ENCODE peak calls at places on chromosomes 5 and 9, in four cellular contexts. H, S, G and U are unnamed samples.

GRCh38 chr9:137438591-137439157 is 2.5 kb downstream of the ENTPD8 start:
- DNase-seq in H (no peak), S (no peak), G (no peak), U (no peak)

GRCh38 chr5:136025900-136026299 is 2.9 kb upstream of the TGFBI start:
- DNase-seq in H (no peak), S (peak), G (no peak), U (peak)

GRCh38 chr5:171907731-171908343 is 98.6 kb downstream of the FBXW11 start:
- DNase-seq in H (peak), S (peak), G (peak), U (peak)

GRCh38 chr9:19049872-19050636 is 827 bp downstream of the RRAGA start:
- DNase-seq in H (peak), S (no peak), G (no peak), U (peak)

GRCh38 chr9:127311239-127311741 is 46.7 kb downstream of the GARNL3 start:
- DNase-seq in H (peak), S (no peak), G (no peak), U (peak)

GRCh38 chr9:92206490-92206889 is 87.0 kb downstream of the IARS1 start:
- DNase-seq in H (no peak), S (no peak), G (no peak), U (no peak)

GRCh38 chr9:113375057-113376023 is 1.4 kb downstream of the HDHD3 start:
- DNase-seq in H (no peak), S (no peak), G (no peak), U (no peak)

GRCh38 chr5:1380011-1380817 is 35.3 kb upstream of the CLPTM1L start:
- DNase-seq in H (peak), S (no peak), G (peak), U (no peak)

GRCh38 chr5:147539053-147539452 is 29.2 kb upstream of the DPYSL3 start:
- DNase-seq in H (no peak), S (no peak), G (no peak), U (peak)

GRCh38 chr5:172188893-172189692 is 1.1 kb upstream of the STK10 start:
- DNase-seq in H (peak), S (no peak), G (no peak), U (no peak)

GRCh38 chr5:55037046-55037771 is 13.2 kb downstream of the GZMK start:
- DNase-seq in H (peak), S (no peak), G (peak), U (peak)

GRCh38 chr5:84437673-84438315 is 53.1 kb upstream of the EDIL3 start:
- DNase-seq in H (no peak), S (peak), G (no peak), U (peak)

GRCh38 chr9:99299214-99300102 is 77.4 kb downstream of the SEC61B start:
- DNase-seq in H (no peak), S (peak), G (no peak), U (peak)

GRCh38 chr5:83294246-83294645 is 177.3 kb upstream of the VCAN start:
- DNase-seq in H (no peak), S (no peak), G (no peak), U (no peak)

GRCh38 chr5:135434591-135435466 is 12.3 kb downstream of the DCANP1 start:
- DNase-seq in H (no peak), S (no peak), G (no peak), U (no peak)

GRCh38 chr9:131641618-131642495 is 96.5 kb downstream of the PRRT1B start:
- DNase-seq in H (no peak), S (no peak), G (no peak), U (no peak)

GRCh38 chr9:94002316-94003140 is 47.4 kb upstream of the BARX1 start:
- DNase-seq in H (peak), S (peak), G (no peak), U (no peak)

GRCh38 chr5:96648023-96648422 is 14.2 kb upstream of the CAST start:
- DNase-seq in H (no peak), S (no peak), G (no peak), U (no peak)

GRCh38 chr5:187617-188451 is 3.5 kb upstream of the LRRC14B start:
- DNase-seq in H (no peak), S (no peak), G (no peak), U (no peak)

GRCh38 chr9:27572566-27572917 is 739 bp downstream of the C9orf72 start:
- DNase-seq in H (peak), S (no peak), G (no peak), U (peak)

GRCh38 chr5:124824637-124825158 is 78.3 kb upstream of the ZNF608 start:
- DNase-seq in H (no peak), S (peak), G (no peak), U (no peak)

GRCh38 chr9:124499214-124499613 is 8.0 kb downstream of the NR5A1 start:
- DNase-seq in H (no peak), S (no peak), G (no peak), U (no peak)

GRCh38 chr9:110638381-110638954 is 30.1 kb upstream of the MUSK start:
- DNase-seq in H (peak), S (no peak), G (no peak), U (no peak)

GRCh38 chr5:55066278-55066677 is 36.2 kb upstream of the GZMA start:
- DNase-seq in H (no peak), S (no peak), G (no peak), U (no peak)